ENCODE peak calls at places on chromosome 20, in ten cellular contexts. One of them, this sample, is unnamed.

GRCh38 chr20:35739294-35740163 is 2.5 kb downstream of the RBM39 start:
- DNase-seq in activated T-cell treated with anti-CD3 and anti-CD28 coated beads for 4 hours: no peak
- DNase-seq in small intestine: no peak
- DNase-seq in HFF-Myc: no peak
- DNase-seq in RKO: peak
- DNase-seq in endothelial cell: no peak
- DNase-seq in fibroblast of pulmonary artery: peak
- DNase-seq in Panc1: no peak
- DNase-seq in colonic mucosa: no peak
- DNase-seq in effector memory CD8-positive, alpha-beta T cell: no peak
- DNase-seq in this sample: peak

GRCh38 chr20:46123482-46124245 is 5.5 kb downstream of the CD40 start:
- DNase-seq in activated T-cell treated with anti-CD3 and anti-CD28 coated beads for 4 hours: no peak
- DNase-seq in small intestine: no peak
- DNase-seq in HFF-Myc: no peak
- DNase-seq in RKO: no peak
- DNase-seq in endothelial cell: no peak
- DNase-seq in fibroblast of pulmonary artery: no peak
- DNase-seq in Panc1: no peak
- DNase-seq in colonic mucosa: no peak
- DNase-seq in effector memory CD8-positive, alpha-beta T cell: no peak
- DNase-seq in this sample: no peak

GRCh38 chr20:23245553-23246128 is 105.0 kb upstream of the NXT1 start:
- DNase-seq in activated T-cell treated with anti-CD3 and anti-CD28 coated beads for 4 hours: no peak
- DNase-seq in small intestine: peak
- DNase-seq in HFF-Myc: no peak
- DNase-seq in RKO: no peak
- DNase-seq in endothelial cell: peak
- DNase-seq in fibroblast of pulmonary artery: peak
- DNase-seq in Panc1: peak
- DNase-seq in colonic mucosa: peak
- DNase-seq in effector memory CD8-positive, alpha-beta T cell: no peak
- DNase-seq in this sample: peak

GRCh38 chr20:63789836-63790571 is 41.1 kb downstream of the ZBTB46 start:
- DNase-seq in activated T-cell treated with anti-CD3 and anti-CD28 coated beads for 4 hours: no peak
- DNase-seq in small intestine: no peak
- DNase-seq in HFF-Myc: no peak
- DNase-seq in RKO: no peak
- DNase-seq in endothelial cell: no peak
- DNase-seq in fibroblast of pulmonary artery: no peak
- DNase-seq in Panc1: no peak
- DNase-seq in colonic mucosa: no peak
- DNase-seq in effector memory CD8-positive, alpha-beta T cell: no peak
- DNase-seq in this sample: no peak

GRCh38 chr20:32091888-32092346 is 17.6 kb upstream of the TM9SF4 start:
- DNase-seq in activated T-cell treated with anti-CD3 and anti-CD28 coated beads for 4 hours: peak
- DNase-seq in small intestine: peak
- DNase-seq in HFF-Myc: no peak
- DNase-seq in RKO: peak
- DNase-seq in endothelial cell: peak
- DNase-seq in fibroblast of pulmonary artery: peak
- DNase-seq in Panc1: peak
- DNase-seq in colonic mucosa: peak
- DNase-seq in effector memory CD8-positive, alpha-beta T cell: peak
- DNase-seq in this sample: peak

GRCh38 chr20:36312724-36313441 is 6.7 kb downstream of the DLGAP4 start:
- DNase-seq in activated T-cell treated with anti-CD3 and anti-CD28 coated beads for 4 hours: no peak
- DNase-seq in small intestine: no peak
- DNase-seq in HFF-Myc: no peak
- DNase-seq in RKO: no peak
- DNase-seq in endothelial cell: no peak
- DNase-seq in fibroblast of pulmonary artery: no peak
- DNase-seq in Panc1: no peak
- DNase-seq in colonic mucosa: peak
- DNase-seq in effector memory CD8-positive, alpha-beta T cell: no peak
- DNase-seq in this sample: no peak

GRCh38 chr20:57090590-57091560 is 175.6 kb downstream of the BMP7 start:
- DNase-seq in activated T-cell treated with anti-CD3 and anti-CD28 coated beads for 4 hours: peak
- DNase-seq in small intestine: no peak
- DNase-seq in HFF-Myc: no peak
- DNase-seq in RKO: no peak
- DNase-seq in endothelial cell: no peak
- DNase-seq in fibroblast of pulmonary artery: no peak
- DNase-seq in Panc1: no peak
- DNase-seq in colonic mucosa: no peak
- DNase-seq in effector memory CD8-positive, alpha-beta T cell: no peak
- DNase-seq in this sample: no peak

GRCh38 chr20:57123139-57123903 is 143.1 kb downstream of the BMP7 start:
- DNase-seq in activated T-cell treated with anti-CD3 and anti-CD28 coated beads for 4 hours: no peak
- DNase-seq in small intestine: no peak
- DNase-seq in HFF-Myc: no peak
- DNase-seq in RKO: no peak
- DNase-seq in endothelial cell: no peak
- DNase-seq in fibroblast of pulmonary artery: no peak
- DNase-seq in Panc1: no peak
- DNase-seq in colonic mucosa: no peak
- DNase-seq in effector memory CD8-positive, alpha-beta T cell: no peak
- DNase-seq in this sample: no peak

GRCh38 chr20:8076505-8077498 is 55.3 kb upstream of the PLCB1 start:
- DNase-seq in activated T-cell treated with anti-CD3 and anti-CD28 coated beads for 4 hours: no peak
- DNase-seq in small intestine: no peak
- DNase-seq in HFF-Myc: no peak
- DNase-seq in RKO: no peak
- DNase-seq in endothelial cell: no peak
- DNase-seq in fibroblast of pulmonary artery: peak
- DNase-seq in Panc1: no peak
- DNase-seq in colonic mucosa: no peak
- DNase-seq in effector memory CD8-positive, alpha-beta T cell: no peak
- DNase-seq in this sample: no peak

GRCh38 chr20:50226093-50226974 is 35.7 kb downstream of the CEBPB start:
- DNase-seq in activated T-cell treated with anti-CD3 and anti-CD28 coated beads for 4 hours: no peak
- DNase-seq in small intestine: no peak
- DNase-seq in HFF-Myc: no peak
- DNase-seq in RKO: no peak
- DNase-seq in endothelial cell: no peak
- DNase-seq in fibroblast of pulmonary artery: peak
- DNase-seq in Panc1: no peak
- DNase-seq in colonic mucosa: peak
- DNase-seq in effector memory CD8-positive, alpha-beta T cell: no peak
- DNase-seq in this sample: peak

GRCh38 chr20:24955045-24955444 is 6.0 kb downstream of the CST7 start:
- DNase-seq in activated T-cell treated with anti-CD3 and anti-CD28 coated beads for 4 hours: no peak
- DNase-seq in small intestine: peak
- DNase-seq in HFF-Myc: no peak
- DNase-seq in RKO: no peak
- DNase-seq in endothelial cell: no peak
- DNase-seq in fibroblast of pulmonary artery: no peak
- DNase-seq in Panc1: no peak
- DNase-seq in colonic mucosa: peak
- DNase-seq in effector memory CD8-positive, alpha-beta T cell: no peak
- DNase-seq in this sample: no peak

GRCh38 chr20:7916648-7917047 is 23.6 kb downstream of the HAO1 start:
- DNase-seq in activated T-cell treated with anti-CD3 and anti-CD28 coated beads for 4 hours: no peak
- DNase-seq in small intestine: no peak
- DNase-seq in HFF-Myc: no peak
- DNase-seq in RKO: no peak
- DNase-seq in endothelial cell: no peak
- DNase-seq in fibroblast of pulmonary artery: no peak
- DNase-seq in Panc1: no peak
- DNase-seq in colonic mucosa: no peak
- DNase-seq in effector memory CD8-positive, alpha-beta T cell: no peak
- DNase-seq in this sample: no peak

GRCh38 chr20:11168026-11168425 is 494.2 kb upstream of the JAG1 start:
- DNase-seq in activated T-cell treated with anti-CD3 and anti-CD28 coated beads for 4 hours: no peak
- DNase-seq in small intestine: no peak
- DNase-seq in HFF-Myc: no peak
- DNase-seq in RKO: peak
- DNase-seq in endothelial cell: no peak
- DNase-seq in fibroblast of pulmonary artery: peak
- DNase-seq in Panc1: no peak
- DNase-seq in colonic mucosa: no peak
- DNase-seq in effector memory CD8-positive, alpha-beta T cell: no peak
- DNase-seq in this sample: no peak

GRCh38 chr20:45019764-45020126 is 53.4 kb downstream of the STK4 start:
- DNase-seq in activated T-cell treated with anti-CD3 and anti-CD28 coated beads for 4 hours: no peak
- DNase-seq in small intestine: no peak
- DNase-seq in HFF-Myc: no peak
- DNase-seq in RKO: no peak
- DNase-seq in endothelial cell: no peak
- DNase-seq in fibroblast of pulmonary artery: no peak
- DNase-seq in Panc1: no peak
- DNase-seq in colonic mucosa: no peak
- DNase-seq in effector memory CD8-positive, alpha-beta T cell: no peak
- DNase-seq in this sample: no peak

GRCh38 chr20:10366898-10367419 is 67.1 kb downstream of the MKKS start:
- DNase-seq in activated T-cell treated with anti-CD3 and anti-CD28 coated beads for 4 hours: no peak
- DNase-seq in small intestine: no peak
- DNase-seq in HFF-Myc: no peak
- DNase-seq in RKO: no peak
- DNase-seq in endothelial cell: no peak
- DNase-seq in fibroblast of pulmonary artery: no peak
- DNase-seq in Panc1: no peak
- DNase-seq in colonic mucosa: no peak
- DNase-seq in effector memory CD8-positive, alpha-beta T cell: no peak
- DNase-seq in this sample: no peak

GRCh38 chr20:50520222-50520877 is 10.2 kb downstream of the PTPN1 start:
- DNase-seq in activated T-cell treated with anti-CD3 and anti-CD28 coated beads for 4 hours: no peak
- DNase-seq in small intestine: peak
- DNase-seq in HFF-Myc: no peak
- DNase-seq in RKO: no peak
- DNase-seq in endothelial cell: no peak
- DNase-seq in fibroblast of pulmonary artery: no peak
- DNase-seq in Panc1: no peak
- DNase-seq in colonic mucosa: no peak
- DNase-seq in effector memory CD8-positive, alpha-beta T cell: no peak
- DNase-seq in this sample: no peak

GRCh38 chr20:62197801-62198200 is 15.0 kb downstream of the MTG2 start:
- DNase-seq in activated T-cell treated with anti-CD3 and anti-CD28 coated beads for 4 hours: no peak
- DNase-seq in small intestine: no peak
- DNase-seq in HFF-Myc: no peak
- DNase-seq in RKO: no peak
- DNase-seq in endothelial cell: no peak
- DNase-seq in fibroblast of pulmonary artery: no peak
- DNase-seq in Panc1: no peak
- DNase-seq in colonic mucosa: no peak
- DNase-seq in effector memory CD8-positive, alpha-beta T cell: no peak
- DNase-seq in this sample: no peak

GRCh38 chr20:31560094-31560899 is 44.8 kb upstream of the ID1 start:
- DNase-seq in activated T-cell treated with anti-CD3 and anti-CD28 coated beads for 4 hours: peak
- DNase-seq in small intestine: peak
- DNase-seq in HFF-Myc: no peak
- DNase-seq in RKO: peak
- DNase-seq in endothelial cell: peak
- DNase-seq in fibroblast of pulmonary artery: peak
- DNase-seq in Panc1: peak
- DNase-seq in colonic mucosa: peak
- DNase-seq in effector memory CD8-positive, alpha-beta T cell: peak
- DNase-seq in this sample: peak

GRCh38 chr20:54061106-54061881 is 9.1 kb downstream of the BCAS1 start:
- DNase-seq in activated T-cell treated with anti-CD3 and anti-CD28 coated beads for 4 hours: no peak
- DNase-seq in small intestine: no peak
- DNase-seq in HFF-Myc: no peak
- DNase-seq in RKO: peak
- DNase-seq in endothelial cell: no peak
- DNase-seq in fibroblast of pulmonary artery: peak
- DNase-seq in Panc1: no peak
- DNase-seq in colonic mucosa: no peak
- DNase-seq in effector memory CD8-positive, alpha-beta T cell: no peak
- DNase-seq in this sample: peak

GRCh38 chr20:19120011-19120410 is 92.4 kb upstream of the SLC24A3 start:
- DNase-seq in activated T-cell treated with anti-CD3 and anti-CD28 coated beads for 4 hours: no peak
- DNase-seq in small intestine: no peak
- DNase-seq in HFF-Myc: no peak
- DNase-seq in RKO: no peak
- DNase-seq in endothelial cell: no peak
- DNase-seq in fibroblast of pulmonary artery: no peak
- DNase-seq in Panc1: no peak
- DNase-seq in colonic mucosa: no peak
- DNase-seq in effector memory CD8-positive, alpha-beta T cell: no peak
- DNase-seq in this sample: no peak

GRCh38 chr20:36369739-36370138 is 63.6 kb downstream of the DLGAP4 start:
- DNase-seq in activated T-cell treated with anti-CD3 and anti-CD28 coated beads for 4 hours: no peak
- DNase-seq in small intestine: no peak
- DNase-seq in HFF-Myc: no peak
- DNase-seq in RKO: no peak
- DNase-seq in endothelial cell: no peak
- DNase-seq in fibroblast of pulmonary artery: no peak
- DNase-seq in Panc1: no peak
- DNase-seq in colonic mucosa: no peak
- DNase-seq in effector memory CD8-positive, alpha-beta T cell: no peak
- DNase-seq in this sample: no peak

GRCh38 chr20:2946988-2947961 is 74.0 kb downstream of the PTPRA start:
- DNase-seq in activated T-cell treated with anti-CD3 and anti-CD28 coated beads for 4 hours: no peak
- DNase-seq in small intestine: peak
- DNase-seq in HFF-Myc: no peak
- DNase-seq in RKO: no peak
- DNase-seq in endothelial cell: no peak
- DNase-seq in fibroblast of pulmonary artery: peak
- DNase-seq in Panc1: no peak
- DNase-seq in colonic mucosa: no peak
- DNase-seq in effector memory CD8-positive, alpha-beta T cell: no peak
- DNase-seq in this sample: peak

GRCh38 chr20:51712501-51713212 is 55.5 kb downstream of the ATP9A start:
- DNase-seq in activated T-cell treated with anti-CD3 and anti-CD28 coated beads for 4 hours: no peak
- DNase-seq in small intestine: peak
- DNase-seq in HFF-Myc: no peak
- DNase-seq in RKO: peak
- DNase-seq in endothelial cell: peak
- DNase-seq in fibroblast of pulmonary artery: peak
- DNase-seq in Panc1: no peak
- DNase-seq in colonic mucosa: no peak
- DNase-seq in effector memory CD8-positive, alpha-beta T cell: no peak
- DNase-seq in this sample: peak

GRCh38 chr20:37020636-37021035 is 69.1 kb upstream of the SAMHD1 start:
- DNase-seq in activated T-cell treated with anti-CD3 and anti-CD28 coated beads for 4 hours: no peak
- DNase-seq in small intestine: no peak
- DNase-seq in HFF-Myc: no peak
- DNase-seq in RKO: no peak
- DNase-seq in endothelial cell: no peak
- DNase-seq in fibroblast of pulmonary artery: no peak
- DNase-seq in Panc1: no peak
- DNase-seq in colonic mucosa: no peak
- DNase-seq in effector memory CD8-positive, alpha-beta T cell: no peak
- DNase-seq in this sample: no peak

GRCh38 chr20:17856837-17857605 is 111.6 kb downstream of the SNX5 start:
- DNase-seq in activated T-cell treated with anti-CD3 and anti-CD28 coated beads for 4 hours: no peak
- DNase-seq in small intestine: no peak
- DNase-seq in HFF-Myc: no peak
- DNase-seq in RKO: no peak
- DNase-seq in endothelial cell: no peak
- DNase-seq in fibroblast of pulmonary artery: no peak
- DNase-seq in Panc1: no peak
- DNase-seq in colonic mucosa: no peak
- DNase-seq in effector memory CD8-positive, alpha-beta T cell: no peak
- DNase-seq in this sample: no peak

GRCh38 chr20:41261790-41262717 is 55.5 kb downstream of the ZHX3 start:
- DNase-seq in activated T-cell treated with anti-CD3 and anti-CD28 coated beads for 4 hours: no peak
- DNase-seq in small intestine: no peak
- DNase-seq in HFF-Myc: no peak
- DNase-seq in RKO: no peak
- DNase-seq in endothelial cell: no peak
- DNase-seq in fibroblast of pulmonary artery: no peak
- DNase-seq in Panc1: no peak
- DNase-seq in colonic mucosa: no peak
- DNase-seq in effector memory CD8-positive, alpha-beta T cell: no peak
- DNase-seq in this sample: no peak

GRCh38 chr20:63733117-63733516 is 3.3 kb upstream of the LIME1 start:
- DNase-seq in activated T-cell treated with anti-CD3 and anti-CD28 coated beads for 4 hours: no peak
- DNase-seq in small intestine: no peak
- DNase-seq in HFF-Myc: no peak
- DNase-seq in RKO: no peak
- DNase-seq in endothelial cell: no peak
- DNase-seq in fibroblast of pulmonary artery: no peak
- DNase-seq in Panc1: no peak
- DNase-seq in colonic mucosa: no peak
- DNase-seq in effector memory CD8-positive, alpha-beta T cell: no peak
- DNase-seq in this sample: no peak

GRCh38 chr20:4427936-4428581 is 293.6 kb upstream of the PRND start:
- DNase-seq in activated T-cell treated with anti-CD3 and anti-CD28 coated beads for 4 hours: no peak
- DNase-seq in small intestine: no peak
- DNase-seq in HFF-Myc: no peak
- DNase-seq in RKO: no peak
- DNase-seq in endothelial cell: no peak
- DNase-seq in fibroblast of pulmonary artery: no peak
- DNase-seq in Panc1: no peak
- DNase-seq in colonic mucosa: no peak
- DNase-seq in effector memory CD8-positive, alpha-beta T cell: no peak
- DNase-seq in this sample: no peak